ENCODE peak calls at places on chromosomes 3 and 15, in five cellular contexts. One of them, this sample, is unnamed. For H3K27me3 and H3K36me3, the result is how much of the 10 kb centered on the place peaks cover.

GRCh38 chr3:105281989-105282388 is 84.7 kb upstream of the ALCAM start:
- DNase-seq in Caco-2: no peak
- DNase-seq in hepatocyte: no peak
- DNase-seq in colonic mucosa: no peak
- DNase-seq in esophagus squamous epithelium: no peak
- DNase-seq in this sample: no peak

GRCh38 chr15:81280696-81281095 is 43.2 kb downstream of the STARD5 start:
- DNase-seq in esophagus squamous epithelium: no peak
- DNase-seq in Caco-2: no peak
- DNase-seq in colonic mucosa: no peak
- DNase-seq in hepatocyte: no peak
- DNase-seq in this sample: peak

GRCh38 chr3:134900482-134900881 is 105.4 kb downstream of the EPHB1 start:
- DNase-seq in Caco-2: no peak
- DNase-seq in hepatocyte: no peak
- DNase-seq in colonic mucosa: no peak
- DNase-seq in esophagus squamous epithelium: no peak
- DNase-seq in this sample: no peak

GRCh38 chr3:38984110-38984509 is 67.6 kb downstream of the SCN11A start:
- DNase-seq in hepatocyte: no peak
- DNase-seq in Caco-2: no peak
- DNase-seq in colonic mucosa: no peak
- DNase-seq in esophagus squamous epithelium: no peak
- DNase-seq in this sample: no peak

GRCh38 chr15:68783226-68784054 is 37.3 kb downstream of the ANP32A start:
- DNase-seq in Caco-2: peak
- DNase-seq in esophagus squamous epithelium: no peak
- DNase-seq in colonic mucosa: peak
- DNase-seq in hepatocyte: peak
- DNase-seq in this sample: peak

GRCh38 chr15:43505723-43506122 is 11.7 kb upstream of the MAP1A start:
- DNase-seq in colonic mucosa: no peak
- DNase-seq in Caco-2: no peak
- DNase-seq in esophagus squamous epithelium: no peak
- DNase-seq in hepatocyte: peak
- DNase-seq in this sample: peak

GRCh38 chr15:51499379-51499976 is 123.1 kb downstream of the DMXL2 start:
- DNase-seq in esophagus squamous epithelium: no peak
- DNase-seq in hepatocyte: peak
- DNase-seq in Caco-2: peak
- DNase-seq in colonic mucosa: no peak
- DNase-seq in this sample: peak

GRCh38 chr15:74525328-74525727 is 15.7 kb upstream of the ARID3B start:
- DNase-seq in colonic mucosa: no peak
- DNase-seq in Caco-2: no peak
- DNase-seq in esophagus squamous epithelium: no peak
- DNase-seq in hepatocyte: no peak
- DNase-seq in this sample: no peak

GRCh38 chr3:46271910-46272309 is 29.6 kb downstream of the CCR3 start:
- DNase-seq in hepatocyte: no peak
- DNase-seq in Caco-2: no peak
- DNase-seq in colonic mucosa: no peak
- DNase-seq in esophagus squamous epithelium: no peak
- DNase-seq in this sample: no peak

GRCh38 chr3:159265705-159266104 is 463.9 kb downstream of the MFSD1 start:
- DNase-seq in hepatocyte: no peak
- DNase-seq in colonic mucosa: no peak
- DNase-seq in esophagus squamous epithelium: no peak
- DNase-seq in Caco-2: no peak
- DNase-seq in this sample: peak

GRCh38 chr15:70796516-70797310 is 33.4 kb upstream of the UACA start:
- DNase-seq in esophagus squamous epithelium: no peak
- DNase-seq in Caco-2: no peak
- DNase-seq in colonic mucosa: no peak
- DNase-seq in hepatocyte: no peak
- DNase-seq in this sample: no peak

GRCh38 chr15:70802629-70803028 is 39.3 kb upstream of the UACA start:
- DNase-seq in hepatocyte: no peak
- DNase-seq in esophagus squamous epithelium: no peak
- DNase-seq in Caco-2: no peak
- DNase-seq in colonic mucosa: no peak
- DNase-seq in this sample: no peak

GRCh38 chr15:70799667-70800450 is 36.5 kb upstream of the UACA start:
- DNase-seq in Caco-2: peak
- DNase-seq in esophagus squamous epithelium: no peak
- DNase-seq in colonic mucosa: no peak
- DNase-seq in hepatocyte: peak
- DNase-seq in this sample: no peak

GRCh38 chr15:70797464-70797863 is 34.1 kb upstream of the UACA start:
- DNase-seq in esophagus squamous epithelium: no peak
- DNase-seq in Caco-2: no peak
- DNase-seq in colonic mucosa: no peak
- DNase-seq in hepatocyte: no peak
- DNase-seq in this sample: no peak

GRCh38 chr15:70801111-70801510 is 37.8 kb upstream of the UACA start:
- DNase-seq in hepatocyte: no peak
- DNase-seq in colonic mucosa: no peak
- DNase-seq in Caco-2: no peak
- DNase-seq in esophagus squamous epithelium: no peak
- DNase-seq in this sample: no peak
- TF ChIP-seq CTCF in hepatocyte: no peak
- TF ChIP-seq CTCF in colonic mucosa: no peak
- TF ChIP-seq CTCF in Caco-2: no peak
- TF ChIP-seq CTCF in esophagus squamous epithelium: no peak
- TF ChIP-seq CTCF in this sample: no peak

DNA sequence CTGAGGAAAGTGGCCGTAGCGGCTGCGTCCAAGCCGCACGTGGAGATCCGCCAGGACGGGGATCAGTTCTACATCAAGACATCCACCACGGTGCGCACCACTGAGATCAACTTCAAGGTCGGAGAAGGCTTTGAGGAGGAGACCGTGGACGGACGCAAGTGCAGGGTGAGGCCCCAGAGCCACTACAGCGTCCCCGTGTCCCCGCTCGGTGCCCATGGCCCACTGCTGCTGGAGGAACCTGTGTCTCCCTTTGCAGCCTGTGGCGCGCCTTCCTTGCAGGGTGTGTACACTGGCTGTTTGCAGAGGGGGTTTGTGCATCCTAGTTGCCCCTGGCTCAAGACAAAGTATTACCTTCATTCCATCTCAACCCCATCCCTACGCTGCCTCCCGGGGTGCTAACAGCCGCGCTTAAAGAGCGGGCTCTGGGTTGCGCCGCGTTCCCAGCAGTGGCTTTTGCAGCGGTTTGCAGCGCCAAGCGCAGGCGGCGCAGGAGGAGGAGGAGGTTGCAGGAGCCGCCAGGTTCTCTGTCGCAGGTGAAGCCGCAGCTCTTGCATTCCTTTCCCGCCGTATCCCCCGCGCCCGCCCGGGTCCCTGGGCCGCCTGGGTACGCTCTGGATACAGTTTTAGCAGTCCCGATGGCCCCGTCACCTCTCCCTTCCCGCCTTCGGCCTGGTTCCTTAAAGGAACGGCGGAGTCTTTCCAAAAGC is 1.1 kb downstream of the CRABP1 start:
- DNase-seq in colonic mucosa: no peak
- DNase-seq in Caco-2: no peak
- DNase-seq in hepatocyte: peak
- DNase-seq in esophagus squamous epithelium: no peak
- DNase-seq in this sample: no peak
- H3K27me3 ChIP-seq in colonic mucosa: under half
- H3K27me3 ChIP-seq in Caco-2: under half
- H3K27me3 ChIP-seq in hepatocyte: half or more
- H3K27me3 ChIP-seq in esophagus squamous epithelium: half or more
- H3K27me3 ChIP-seq in this sample: under half

GRCh38 chr3:49119439-49119838 is 1.2 kb downstream of the USP19 start:
- DNase-seq in Caco-2: no peak
- DNase-seq in esophagus squamous epithelium: no peak
- DNase-seq in hepatocyte: no peak
- DNase-seq in colonic mucosa: no peak
- DNase-seq in this sample: no peak

GRCh38 chr3:49120096-49120437 is 556 bp downstream of the USP19 start:
- DNase-seq in esophagus squamous epithelium: no peak
- DNase-seq in colonic mucosa: no peak
- DNase-seq in Caco-2: no peak
- DNase-seq in hepatocyte: no peak
- DNase-seq in this sample: no peak

GRCh38 chr3:49120438-49121135 is at the start of gene USP19:
- DNase-seq in colonic mucosa: peak
- DNase-seq in hepatocyte: peak
- DNase-seq in Caco-2: peak
- DNase-seq in esophagus squamous epithelium: peak
- DNase-seq in this sample: peak

GRCh38 chr3:49121244-49121671 is 635 bp upstream of the USP19 start:
- DNase-seq in hepatocyte: no peak
- DNase-seq in colonic mucosa: no peak
- DNase-seq in esophagus squamous epithelium: no peak
- DNase-seq in Caco-2: no peak
- DNase-seq in this sample: no peak

GRCh38 chr3:49119036-49119435 is 1.6 kb downstream of the USP19 start:
- DNase-seq in Caco-2: no peak
- DNase-seq in hepatocyte: no peak
- DNase-seq in esophagus squamous epithelium: no peak
- DNase-seq in colonic mucosa: no peak
- DNase-seq in this sample: no peak
- H3K36me3 ChIP-seq in Caco-2: under half
- H3K36me3 ChIP-seq in hepatocyte: under half
- H3K36me3 ChIP-seq in esophagus squamous epithelium: half or more
- H3K36me3 ChIP-seq in colonic mucosa: under half
- H3K36me3 ChIP-seq in this sample: under half

GRCh38 chr15:84748274-84749110 is at the start of gene ZNF592:
- DNase-seq in Caco-2: peak
- DNase-seq in esophagus squamous epithelium: no peak
- DNase-seq in hepatocyte: peak
- DNase-seq in colonic mucosa: peak
- DNase-seq in this sample: peak

GRCh38 chr15:84747423-84748273 is 744 bp upstream of the ZNF592 start:
- DNase-seq in esophagus squamous epithelium: peak
- DNase-seq in hepatocyte: peak
- DNase-seq in Caco-2: peak
- DNase-seq in colonic mucosa: peak
- DNase-seq in this sample: peak

GRCh38 chr15:84750583-84751092 is 2.2 kb downstream of the ZNF592 start:
- DNase-seq in esophagus squamous epithelium: no peak
- DNase-seq in colonic mucosa: no peak
- DNase-seq in Caco-2: peak
- DNase-seq in hepatocyte: no peak
- DNase-seq in this sample: no peak

GRCh38 chr15:84752195-84752594 is 3.8 kb downstream of the ZNF592 start:
- DNase-seq in colonic mucosa: no peak
- DNase-seq in hepatocyte: no peak
- DNase-seq in esophagus squamous epithelium: no peak
- DNase-seq in Caco-2: no peak
- DNase-seq in this sample: no peak

DNA sequence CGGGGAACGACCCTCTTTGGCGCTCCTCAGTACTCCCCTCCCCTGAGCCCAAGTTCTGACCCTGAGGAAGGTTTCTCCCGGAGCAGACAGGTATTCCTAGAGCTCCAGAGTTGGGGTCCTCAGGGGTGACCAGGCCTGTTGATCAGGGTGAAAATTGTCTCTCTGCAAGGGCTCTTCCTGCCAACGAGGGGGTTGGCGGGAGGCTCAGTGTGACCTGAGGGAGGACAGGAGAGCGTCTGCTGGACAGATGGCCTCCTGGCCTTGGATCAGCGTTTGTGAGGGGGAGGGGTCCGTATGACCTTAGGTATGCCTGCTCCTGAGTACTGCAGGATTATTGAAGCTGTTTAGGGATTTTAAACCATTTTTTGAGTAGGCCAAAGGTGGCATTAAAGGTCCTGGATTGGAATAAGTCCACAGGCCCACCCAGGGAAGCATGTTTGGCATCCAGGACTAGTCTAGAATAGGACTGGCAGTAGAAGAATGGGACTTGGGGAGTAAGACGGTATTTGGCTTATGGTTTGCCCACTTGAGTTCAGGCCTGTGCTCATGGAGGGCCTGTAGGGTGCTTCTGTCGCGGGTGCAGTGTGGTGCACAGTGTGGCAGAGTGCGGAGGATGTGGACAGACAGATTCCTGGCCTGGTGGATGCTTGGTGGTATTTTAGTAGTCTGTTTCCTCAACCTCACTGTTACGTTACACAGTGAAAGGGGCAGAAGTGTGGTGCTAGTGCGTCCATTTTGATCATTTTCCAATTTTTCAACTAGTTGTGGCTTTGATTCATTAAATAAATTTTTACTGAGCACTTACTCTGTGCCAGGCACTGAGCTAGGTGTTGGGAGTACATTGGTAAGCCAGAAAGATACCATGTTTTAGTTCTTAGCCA is 959 bp downstream of the ZNF592 start:
- DNase-seq in hepatocyte: peak
- DNase-seq in Caco-2: peak
- DNase-seq in esophagus squamous epithelium: no peak
- DNase-seq in colonic mucosa: peak
- DNase-seq in this sample: peak
- TF ChIP-seq CTCF in hepatocyte: no peak
- TF ChIP-seq CTCF in Caco-2: no peak
- TF ChIP-seq CTCF in esophagus squamous epithelium: no peak
- TF ChIP-seq CTCF in colonic mucosa: no peak
- TF ChIP-seq CTCF in this sample: no peak

DNA sequence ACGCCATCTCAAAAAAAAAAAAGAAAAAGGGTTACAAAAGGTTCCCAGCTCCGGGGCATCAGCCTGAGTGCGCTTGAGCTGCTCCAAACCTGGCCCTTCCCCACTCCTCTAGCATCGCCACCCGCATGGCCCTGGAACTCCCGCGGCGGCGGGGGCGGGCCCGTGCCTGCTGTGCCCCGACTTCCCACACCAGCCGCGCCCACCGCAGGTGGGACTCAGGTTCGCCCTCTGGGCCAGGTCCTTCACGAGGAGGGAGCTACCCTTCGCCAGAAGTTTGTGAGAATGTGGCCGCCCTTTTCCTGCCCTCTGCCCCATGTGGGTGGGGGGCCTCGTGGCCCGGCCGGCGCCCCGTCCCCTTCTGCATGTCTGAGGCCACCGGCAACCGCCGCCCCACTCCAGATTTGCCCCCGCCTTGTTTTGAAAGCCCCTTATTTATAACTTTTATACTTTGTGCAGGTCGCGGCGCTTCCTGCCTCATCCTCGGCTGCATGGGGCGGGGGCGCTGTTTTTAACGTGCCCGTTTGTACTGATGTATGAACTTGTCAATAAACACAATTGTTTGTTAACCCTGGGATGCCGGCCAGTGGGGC is 507 bp upstream of the JMJD7 start:
- DNase-seq in colonic mucosa: peak
- DNase-seq in hepatocyte: peak
- DNase-seq in Caco-2: peak
- DNase-seq in esophagus squamous epithelium: no peak
- DNase-seq in this sample: no peak
- H3K27me3 ChIP-seq in colonic mucosa: under half
- H3K27me3 ChIP-seq in hepatocyte: under half
- H3K27me3 ChIP-seq in Caco-2: under half
- H3K27me3 ChIP-seq in esophagus squamous epithelium: under half
- H3K27me3 ChIP-seq in this sample: under half

GRCh38 chr3:129260606-129261005 is 11.2 kb downstream of the COPG1 start:
- DNase-seq in hepatocyte: no peak
- DNase-seq in esophagus squamous epithelium: no peak
- DNase-seq in Caco-2: no peak
- DNase-seq in colonic mucosa: no peak
- DNase-seq in this sample: no peak
- H3K36me3 ChIP-seq in hepatocyte: under half
- H3K36me3 ChIP-seq in esophagus squamous epithelium: half or more
- H3K36me3 ChIP-seq in Caco-2: under half
- H3K36me3 ChIP-seq in colonic mucosa: half or more
- H3K36me3 ChIP-seq in this sample: half or more

This sample was measured in A673.